ENCODE peak calls at places on chromosomes 12 and 14, in five cellular contexts. Q is HepG2, A is GM12878, Z is H1, T is NT2/D1. H is an unnamed sample.

GRCh38 chr14:38777401-38777800 is 325.6 kb downstream of the SEC23A start:
- DNase-seq in Q (no peak), A (no peak), Z (no peak), T (no peak), H (no peak)

GRCh38 chr12:6936642-6937480 is 6.8 kb upstream of the RNU7-1 start:
- DNase-seq in Q (no peak), A (no peak), Z (peak), T (no peak), H (no peak)

GRCh38 chr14:93306844-93307243 is 26.0 kb downstream of the BTBD7 start:
- DNase-seq in Q (no peak), A (no peak), Z (no peak), T (no peak), H (no peak)

GRCh38 chr12:89469361-89469760 is 55.2 kb downstream of the GALNT4 start:
- DNase-seq in Q (no peak), A (no peak), Z (no peak), T (no peak), H (no peak)

GRCh38 chr14:21711360-21711961 is 37.8 kb upstream of the OR4E1 start:
- DNase-seq in Q (peak), A (no peak), Z (no peak), T (peak), H (peak)

GRCh38 chr12:88035907-88036289 is 6.7 kb upstream of the C12orf50 start:
- DNase-seq in Q (no peak), A (no peak), Z (no peak), T (peak), H (peak)

GRCh38 chr12:63821781-63822251 is 22.7 kb upstream of the SRGAP1 start:
- DNase-seq in Q (no peak), A (no peak), Z (no peak), T (no peak), H (no peak)

GRCh38 chr14:106530423-106531107 is 1004.2 kb downstream of the TMEM121 start:
- DNase-seq in Q (peak), A (peak), Z (no peak), T (no peak), H (peak)

GRCh38 chr14:92253381-92253894 is 69.5 kb upstream of the SLC24A4 start:
- DNase-seq in Q (no peak), A (no peak), Z (peak), T (no peak), H (no peak)

GRCh38 chr12:102740157-102741032 is 176.6 kb downstream of the PAH start:
- DNase-seq in Q (peak), A (no peak), Z (no peak), T (no peak), H (no peak)

GRCh38 chr14:57574617-57575288 is 81.1 kb upstream of the CCDC198 start:
- DNase-seq in Q (peak), A (no peak), Z (no peak), T (no peak), H (no peak)

GRCh38 chr14:100076630-100077029 is 11.4 kb downstream of the EVL start:
- DNase-seq in Q (no peak), A (no peak), Z (no peak), T (no peak), H (no peak)

GRCh38 chr14:31564194-31564593 is 3.0 kb downstream of the NUBPL start:
- DNase-seq in Q (no peak), A (no peak), Z (no peak), T (no peak), H (no peak)

GRCh38 chr14:31567651-31568050 is 6.4 kb downstream of the NUBPL start:
- DNase-seq in Q (no peak), A (no peak), Z (no peak), T (no peak), H (no peak)

GRCh38 chr14:31568671-31569070 is 7.5 kb downstream of the NUBPL start:
- DNase-seq in Q (no peak), A (no peak), Z (no peak), T (no peak), H (no peak)

GRCh38 chr14:31568151-31568550 is 6.9 kb downstream of the NUBPL start:
- DNase-seq in Q (no peak), A (no peak), Z (no peak), T (no peak), H (no peak)

DNA sequence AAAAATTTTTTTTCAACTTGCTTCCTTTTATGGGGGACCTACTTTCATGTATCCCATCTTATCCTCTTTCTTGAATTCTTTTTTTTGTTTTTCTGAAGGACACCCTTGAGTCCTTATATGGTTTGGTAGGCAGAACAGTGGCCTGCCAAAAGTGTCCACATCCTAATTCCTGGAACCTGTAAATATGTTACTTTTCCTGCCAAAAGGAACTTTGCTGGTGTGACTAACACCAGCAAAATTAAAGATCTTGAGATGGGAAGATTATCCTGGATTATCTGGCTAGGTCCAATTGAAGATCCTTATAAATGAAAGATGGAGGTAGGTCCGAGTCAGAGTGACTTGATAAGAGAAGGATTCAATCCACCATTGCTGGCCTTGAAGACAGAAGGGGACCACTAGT is 5.3 kb downstream of the NUBPL start:
- DNase-seq in Q (no peak), A (no peak), Z (no peak), T (no peak), H (no peak)
- TF ChIP-seq SUZ12 in Q (no peak), A (no peak), Z (no peak), T (no peak), H (no peak)

GRCh38 chr14:69093551-69094421 is 59.1 kb downstream of the DCAF5 start:
- DNase-seq in Q (peak), A (no peak), Z (no peak), T (no peak), H (no peak)
- TF ChIP-seq SUZ12 in Q (no peak), A (no peak), Z (no peak), T (no peak), H (no peak)

GRCh38 chr14:59186316-59186715 is 2.2 kb upstream of the DAAM1 start:
- DNase-seq in Q (no peak), A (no peak), Z (no peak), T (no peak), H (no peak)

GRCh38 chr14:59189822-59190368 is 1.4 kb downstream of the DAAM1 start:
- DNase-seq in Q (peak), A (peak), Z (peak), T (peak), H (peak)

GRCh38 chr14:59188461-59189280 is at the start of gene DAAM1:
- DNase-seq in Q (peak), A (peak), Z (peak), T (peak), H (peak)

GRCh38 chr14:59189281-59189821 is 884 bp downstream of the DAAM1 start:
- DNase-seq in Q (no peak), A (no peak), Z (peak), T (no peak), H (peak)

DNA sequence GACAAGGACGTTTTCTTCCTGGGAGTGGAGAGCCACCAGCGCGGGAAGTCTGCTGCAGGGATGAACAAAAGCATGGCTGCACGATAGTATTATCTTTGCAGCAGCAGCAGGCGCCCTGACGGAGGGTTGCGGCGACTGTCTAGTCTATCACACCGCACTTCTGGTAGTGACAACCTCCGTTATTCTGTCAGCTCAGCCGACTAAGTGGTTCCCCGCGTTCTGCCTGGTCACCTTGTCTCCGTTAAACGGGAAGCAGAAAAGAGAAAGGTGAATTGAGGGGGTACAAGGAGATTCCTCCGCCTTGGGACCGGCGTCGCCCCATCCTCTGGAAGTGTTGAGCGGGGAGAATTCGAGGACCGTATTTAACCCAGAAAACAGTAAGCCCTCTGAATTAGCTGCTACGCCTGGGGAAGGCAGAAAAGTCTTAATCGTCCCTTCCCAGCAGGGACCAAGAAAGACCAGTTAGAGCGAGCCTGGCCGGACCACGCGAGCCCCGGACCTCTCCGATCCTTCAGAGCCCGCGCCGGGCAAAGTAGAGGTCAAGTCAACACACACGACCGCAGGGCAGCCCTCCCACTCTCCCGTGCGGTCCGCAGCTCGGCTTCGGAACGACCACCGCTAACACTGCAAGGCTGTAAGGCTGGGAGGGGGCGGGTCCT is 536 bp upstream of the DAAM1 start:
- DNase-seq in Q (no peak), A (no peak), Z (no peak), T (no peak), H (peak)
- TF ChIP-seq SUZ12 in Q (no peak), A (no peak), Z (no peak), T (no peak), H (no peak)

GRCh38 chr12:122845865-122846621 is 10.8 kb downstream of the HIP1R start:
- DNase-seq in Q (no peak), A (no peak), Z (no peak), T (no peak), H (no peak)
- TF ChIP-seq SUZ12 in Q (no peak), A (no peak), Z (no peak), T (no peak), H (no peak)

DNA sequence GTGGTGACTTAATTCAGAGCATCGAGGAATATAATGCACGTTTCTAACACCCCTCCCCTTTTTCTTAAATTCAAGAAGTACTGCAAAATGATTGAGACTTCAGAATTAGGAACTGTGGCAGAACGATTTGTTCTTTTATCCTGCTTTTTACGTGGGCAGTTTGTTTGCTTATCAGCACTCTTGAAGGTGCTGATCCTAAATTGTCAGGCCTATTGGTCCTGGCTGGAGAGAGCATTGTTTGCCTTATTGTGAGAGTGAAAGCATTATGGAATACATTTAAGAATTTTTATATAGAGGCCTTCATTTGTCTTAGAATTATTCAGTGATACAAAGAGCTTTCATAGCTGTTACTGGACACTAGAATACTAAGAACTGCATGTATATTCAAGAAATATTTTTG is 59.1 kb downstream of the TMTC2 start:
- DNase-seq in Q (no peak), A (no peak), Z (no peak), T (no peak), H (no peak)
- TF ChIP-seq SUZ12 in Q (no peak), A (no peak), Z (no peak), T (no peak), H (no peak)

DNA sequence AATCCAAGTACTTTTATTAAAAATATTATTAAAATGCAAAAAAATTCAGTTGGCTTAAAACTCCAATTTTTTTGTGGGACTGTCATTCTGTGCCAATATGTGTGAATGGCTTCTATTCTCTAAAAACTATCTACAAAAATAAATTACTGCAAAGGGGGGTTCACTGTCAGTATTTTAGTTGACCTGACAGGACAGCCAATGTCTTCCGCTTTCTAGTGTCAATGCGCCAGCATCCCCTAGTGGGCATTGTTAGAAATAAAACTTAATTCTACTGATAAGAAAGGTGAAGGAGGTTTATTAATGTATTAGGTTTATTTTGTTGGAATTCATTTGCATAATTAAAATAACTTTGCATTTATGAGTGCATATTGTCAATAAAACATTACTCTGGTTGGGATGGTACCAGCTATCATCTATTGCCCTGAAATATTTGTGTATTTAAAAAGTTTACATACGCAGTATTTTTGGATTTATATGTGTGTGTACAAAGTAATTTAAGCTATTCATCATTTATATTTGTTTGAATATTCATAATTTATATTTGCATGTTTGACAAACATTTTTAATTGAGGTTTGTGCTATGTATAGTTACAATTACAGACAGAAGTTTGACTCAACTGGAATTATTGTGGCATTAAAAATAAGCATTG is 527.2 kb downstream of the FLRT2 start:
- DNase-seq in Q (peak), A (no peak), Z (no peak), T (no peak), H (peak)
- TF ChIP-seq SUZ12 in Q (no peak), A (no peak), Z (no peak), T (no peak), H (no peak)

DNA sequence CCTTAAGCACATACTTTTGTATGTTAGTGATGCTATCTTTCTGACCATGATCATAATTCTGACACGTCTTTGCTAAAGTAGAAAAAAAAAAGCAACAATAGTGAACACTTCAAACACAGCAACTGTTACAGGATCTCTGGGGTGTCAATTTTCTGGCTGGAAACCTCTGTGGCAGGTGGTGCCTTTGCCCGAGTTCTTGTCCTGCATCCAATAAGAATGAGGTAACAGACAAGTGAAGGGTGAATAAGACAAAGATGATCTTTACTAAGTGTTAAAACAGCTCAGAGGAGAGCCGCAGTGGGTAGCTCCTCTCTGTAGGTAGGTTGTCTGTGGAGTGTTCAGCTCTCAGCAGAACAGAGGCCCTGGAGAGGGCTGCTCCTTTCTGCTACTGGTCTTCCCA is 20.9 kb upstream of the PLBD1 start:
- DNase-seq in Q (no peak), A (no peak), Z (no peak), T (no peak), H (no peak)
- TF ChIP-seq SUZ12 in Q (no peak), A (no peak), Z (no peak), T (no peak), H (no peak)

GRCh38 chr12:82659343-82660207 is 27.1 kb upstream of the TMTC2 start:
- DNase-seq in Q (no peak), A (no peak), Z (no peak), T (no peak), H (no peak)

GRCh38 chr12:82666830-82667229 is 19.9 kb upstream of the TMTC2 start:
- DNase-seq in Q (no peak), A (no peak), Z (no peak), T (no peak), H (no peak)

GRCh38 chr12:82660541-82661325 is 26.0 kb upstream of the TMTC2 start:
- DNase-seq in Q (no peak), A (no peak), Z (no peak), T (no peak), H (no peak)

GRCh38 chr12:82665142-82665923 is 21.4 kb upstream of the TMTC2 start:
- DNase-seq in Q (no peak), A (no peak), Z (no peak), T (peak), H (no peak)

GRCh38 chr12:82663893-82664292 is 22.8 kb upstream of the TMTC2 start:
- DNase-seq in Q (no peak), A (no peak), Z (no peak), T (no peak), H (no peak)
- TF ChIP-seq SUZ12 in Q (no peak), A (no peak), Z (no peak), T (no peak), H (no peak)

GRCh38 chr14:67500981-67501380 is 12.5 kb upstream of the TMEM229B start:
- DNase-seq in Q (no peak), A (no peak), Z (no peak), T (no peak), H (no peak)
- TF ChIP-seq SUZ12 in Q (no peak), A (no peak), Z (no peak), T (no peak), H (no peak)

GRCh38 chr14:23175823-23176222 is 7.6 kb downstream of the SLC7A8 start:
- DNase-seq in Q (no peak), A (no peak), Z (no peak), T (no peak), H (no peak)
- TF ChIP-seq SUZ12 in Q (no peak), A (no peak), Z (no peak), T (no peak), H (no peak)

H was measured in HEK293T.